ENCODE peak calls at places on chromosome 13, in five cellular contexts. P, Z, V, F and R are unnamed samples.

GRCh38 chr13:43364210-43365041 is 341.0 kb downstream of the DNAJC15 start:
- DNase-seq in P (no peak), Z (no peak), V (no peak), F (peak), R (no peak)

GRCh38 chr13:66265446-66265845 is 964.7 kb downstream of the PCDH9 start:
- DNase-seq in P (no peak), Z (no peak), V (no peak), F (no peak), R (no peak)

GRCh38 chr13:36124236-36124822 is 6.9 kb downstream of the DCLK1 start:
- DNase-seq in P (no peak), Z (no peak), V (no peak), F (peak), R (no peak)

GRCh38 chr13:49641810-49642291 is 13.5 kb downstream of the ARL11 start:
- DNase-seq in P (no peak), Z (peak), V (no peak), F (peak), R (no peak)

GRCh38 chr13:92984151-92984550 is 242.5 kb upstream of the GPC6 start:
- DNase-seq in P (no peak), Z (no peak), V (no peak), F (no peak), R (no peak)

GRCh38 chr13:75135325-75135825 is 346.6 kb downstream of the TBC1D4 start:
- DNase-seq in P (no peak), Z (no peak), V (no peak), F (no peak), R (no peak)

GRCh38 chr13:48161530-48162179 is 66.8 kb upstream of the MED4 start:
- DNase-seq in P (peak), Z (no peak), V (no peak), F (peak), R (no peak)

GRCh38 chr13:38350114-38350617 is 515 bp downstream of the UFM1 start:
- DNase-seq in P (peak), Z (peak), V (no peak), F (peak), R (no peak)

GRCh38 chr13:47548294-47548825 is 452.7 kb downstream of the SUCLA2 start:
- DNase-seq in P (no peak), Z (no peak), V (no peak), F (no peak), R (no peak)

GRCh38 chr13:28299941-28300340 is 161.6 kb downstream of the PAN3 start:
- DNase-seq in P (no peak), Z (no peak), V (no peak), F (no peak), R (no peak)

GRCh38 chr13:46795321-46795720 is 1.6 kb downstream of the ESD start:
- DNase-seq in P (no peak), Z (no peak), V (no peak), F (no peak), R (no peak)

GRCh38 chr13:44796597-44797517 is 192.4 kb downstream of the NUFIP1 start:
- DNase-seq in P (no peak), Z (no peak), V (no peak), F (no peak), R (no peak)

GRCh38 chr13:26591672-26592071 is 34.2 kb downstream of the WASF3 start:
- DNase-seq in P (no peak), Z (no peak), V (no peak), F (no peak), R (no peak)

GRCh38 chr13:94703721-94704314 is 8.5 kb downstream of the SOX21 start:
- DNase-seq in P (no peak), Z (no peak), V (no peak), F (no peak), R (no peak)

GRCh38 chr13:98105929-98106336 is 37.0 kb upstream of the FARP1 start:
- DNase-seq in P (no peak), Z (peak), V (no peak), F (peak), R (no peak)

GRCh38 chr13:109146912-109147624 is 517.7 kb downstream of the MYO16 start:
- DNase-seq in P (no peak), Z (peak), V (no peak), F (no peak), R (no peak)

GRCh38 chr13:109150691-109151090 is 521.3 kb downstream of the MYO16 start:
- DNase-seq in P (no peak), Z (no peak), V (no peak), F (no peak), R (no peak)

GRCh38 chr13:109145631-109146030 is 516.2 kb downstream of the MYO16 start:
- DNase-seq in P (peak), Z (peak), V (peak), F (peak), R (no peak)

GRCh38 chr13:109146393-109146792 is 517.0 kb downstream of the MYO16 start:
- DNase-seq in P (no peak), Z (no peak), V (no peak), F (no peak), R (no peak)

DNA sequence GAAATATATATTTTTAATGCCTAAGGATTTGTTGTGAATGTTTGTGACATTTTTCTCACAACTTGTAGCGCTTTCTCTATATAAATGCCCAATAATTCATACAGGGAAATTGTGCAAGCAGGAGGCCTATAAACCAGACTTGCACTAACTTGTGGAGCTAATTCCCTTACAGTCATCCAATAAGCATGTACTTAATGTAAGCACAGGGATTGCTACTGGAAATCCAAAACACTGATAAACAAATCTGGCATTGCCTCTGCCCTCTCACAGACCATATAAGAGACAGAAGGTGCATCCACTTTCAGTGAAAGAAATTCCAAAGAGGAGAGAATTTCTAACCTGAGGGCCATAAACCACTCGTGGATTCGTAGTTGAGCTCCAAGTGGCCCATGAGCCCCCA is 518.8 kb downstream of the MYO16 start:
- DNase-seq in P (no peak), Z (no peak), V (no peak), F (no peak), R (no peak)
- H3K27ac ChIP-seq in P (no peak), Z (no peak), V (no peak), F (no peak), R (no peak)

GRCh38 chr13:109412232-109412935 is 374.0 kb downstream of the IRS2 start:
- DNase-seq in P (peak), Z (no peak), V (peak), F (peak), R (no peak)
- H3K27ac ChIP-seq in P (no peak), Z (no peak), V (no peak), F (no peak), R (no peak)

GRCh38 chr13:20704459-20705069 is 1.1 kb downstream of the IL17D start:
- DNase-seq in P (no peak), Z (no peak), V (no peak), F (no peak), R (no peak)
- H3K27ac ChIP-seq in P (peak), Z (no peak), V (peak), F (no peak), R (no peak)

DNA sequence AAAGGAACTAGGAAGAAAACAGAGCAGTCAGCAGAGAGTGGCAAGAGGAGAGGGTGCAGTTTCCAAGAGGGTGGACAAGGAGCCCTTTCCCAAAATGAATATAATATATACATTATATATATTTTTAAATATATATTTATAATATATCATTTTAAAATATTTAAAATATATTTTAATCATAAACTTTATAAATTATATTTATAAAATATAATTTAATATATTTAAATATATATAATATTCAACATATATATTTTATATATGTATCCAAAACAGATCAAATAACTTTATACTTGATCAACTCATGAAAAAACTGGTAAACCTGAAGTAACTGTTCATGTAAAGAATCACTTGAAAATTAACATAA is 328.6 kb downstream of the MYO16 start:
- DNase-seq in P (no peak), Z (no peak), V (no peak), F (no peak), R (no peak)
- H3K27ac ChIP-seq in P (peak), Z (peak), V (no peak), F (no peak), R (no peak)

DNA sequence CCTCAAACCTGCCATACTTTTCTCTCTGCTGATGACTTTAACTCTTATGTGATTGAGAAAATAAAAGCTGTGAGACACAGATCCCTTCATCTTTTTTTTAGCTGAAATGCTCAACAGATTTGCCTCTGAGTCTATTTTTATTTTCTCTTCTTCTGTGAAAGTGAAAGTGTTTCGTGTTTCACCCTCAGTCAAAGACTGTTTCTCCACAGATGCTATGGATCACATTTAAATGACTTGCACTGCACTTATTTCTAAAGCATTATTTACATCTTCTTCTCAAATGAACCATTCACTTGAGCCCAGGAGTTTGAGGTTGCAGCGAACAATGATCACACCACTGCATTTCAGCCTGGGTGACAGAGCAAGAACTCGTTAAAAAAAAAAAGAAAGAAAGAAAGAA is 890.1 kb upstream of the PCDH20 start:
- DNase-seq in P (no peak), Z (no peak), V (no peak), F (no peak), R (no peak)
- H3K27ac ChIP-seq in P (no peak), Z (no peak), V (no peak), F (no peak), R (no peak)

GRCh38 chr13:99221567-99222239 is 21.0 kb downstream of the UBAC2 start:
- DNase-seq in P (no peak), Z (no peak), V (no peak), F (no peak), R (no peak)
- H3K27ac ChIP-seq in P (no peak), Z (no peak), V (no peak), F (no peak), R (no peak)

GRCh38 chr13:112814905-112815585 is 125.2 kb downstream of the ATP11A start:
- DNase-seq in P (no peak), Z (no peak), V (no peak), F (no peak), R (no peak)

GRCh38 chr13:112810608-112811007 is 120.8 kb downstream of the ATP11A start:
- DNase-seq in P (no peak), Z (no peak), V (no peak), F (no peak), R (no peak)

GRCh38 chr13:112809332-112810310 is 119.8 kb downstream of the ATP11A start:
- DNase-seq in P (no peak), Z (no peak), V (no peak), F (no peak), R (no peak)

GRCh38 chr13:112813552-112813951 is 123.7 kb downstream of the ATP11A start:
- DNase-seq in P (no peak), Z (no peak), V (no peak), F (no peak), R (no peak)

DNA sequence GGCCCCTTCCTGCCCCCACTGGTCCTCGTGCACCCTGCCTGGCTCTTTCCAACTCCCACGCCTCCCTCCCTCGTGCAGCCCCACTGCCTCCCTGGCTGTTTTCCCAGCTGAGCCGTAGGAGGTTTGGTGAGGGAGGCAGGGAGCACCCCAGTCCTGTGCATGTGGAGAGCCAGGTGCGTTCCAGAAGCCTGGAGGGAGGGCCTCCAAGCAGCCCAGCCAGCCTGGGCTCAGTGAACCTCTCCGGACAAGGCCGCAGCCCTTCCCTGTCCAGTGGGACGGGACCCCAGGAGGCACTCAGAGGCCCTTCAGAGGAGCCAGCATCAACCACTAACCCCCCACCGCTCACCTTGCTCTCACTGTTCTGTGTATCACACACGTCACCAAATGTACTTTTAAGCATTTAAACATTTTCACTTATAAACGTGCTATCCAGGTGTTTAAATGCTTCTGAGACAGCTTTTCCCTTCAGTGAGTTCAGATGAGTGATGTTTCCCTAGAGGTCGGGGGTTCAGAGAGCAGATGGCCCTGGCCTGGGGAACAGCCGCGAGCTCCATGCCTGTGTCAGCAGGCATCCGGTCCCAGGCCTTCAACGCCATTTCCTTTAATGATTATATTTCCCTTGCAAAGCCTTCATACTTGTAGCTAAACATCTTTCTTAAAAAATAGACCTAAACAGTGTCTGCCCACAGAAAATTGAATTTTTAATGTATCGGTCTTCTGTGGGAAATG is 122.6 kb downstream of the ATP11A start:
- DNase-seq in P (no peak), Z (no peak), V (no peak), F (no peak), R (no peak)
- H3K27ac ChIP-seq in P (no peak), Z (no peak), V (no peak), F (no peak), R (no peak)

GRCh38 chr13:110197041-110197440 is 109.9 kb downstream of the COL4A1 start:
- DNase-seq in P (no peak), Z (no peak), V (no peak), F (no peak), R (no peak)
- H3K27ac ChIP-seq in P (no peak), Z (no peak), V (no peak), F (no peak), R (no peak)